ENCODE peak calls at places on chromosomes 12 and 14, in eight cellular contexts. S is suprapubic skin, C is AG09309, U is lung, T is fibroblast of lung, P is heart left ventricle, J is thoracic aorta, G is AG10803. F is an unnamed sample.

GRCh38 chr12:57620936-57621496 is 9.8 kb downstream of the ARHGEF25 start:
- DNase-seq in J (no peak), P (no peak), T (no peak), C (no peak), G (no peak), S (no peak), U (no peak), F (no peak)

GRCh38 chr14:58566979-58567378 is 70.8 kb upstream of the DACT1 start:
- DNase-seq in J (no peak), G (no peak), U (no peak), T (no peak), C (no peak), P (no peak), S (no peak), F (no peak)

GRCh38 chr12:67667276-67668073 is 18.9 kb downstream of the DYRK2 start:
- DNase-seq in C (no peak), S (no peak), T (no peak), G (peak; percentile 58), U (peak; percentile 46), P (peak; percentile 87), J (no peak), F (no peak)

GRCh38 chr12:131944601-131945251 is 5.0 kb upstream of the EP400 start:
- DNase-seq in C (no peak), S (peak; percentile 60), G (no peak), J (no peak), P (no peak), T (no peak), U (no peak), F (no peak)

GRCh38 chr12:123853401-123854070 is 91.4 kb downstream of the DNAH10 start:
- DNase-seq in G (no peak), U (no peak), S (no peak), C (no peak), T (no peak), J (no peak), P (peak; percentile 20), F (no peak)

GRCh38 chr12:93167841-93168492 is 209.8 kb upstream of the NUDT4 start:
- DNase-seq in P (peak; percentile 14), C (no peak), T (peak; percentile 51), U (no peak), G (no peak), S (no peak), J (no peak), F (peak; percentile 36)

GRCh38 chr14:61875483-61875882 is 113.3 kb downstream of the SNAPC1 start:
- DNase-seq in T (no peak), P (no peak), C (no peak), J (no peak), G (no peak), U (no peak), S (no peak), F (no peak)

GRCh38 chr14:72243894-72244293 is 311.7 kb downstream of the RGS6 start:
- DNase-seq in P (no peak), G (no peak), J (no peak), T (no peak), C (no peak), S (no peak), U (no peak), F (no peak)

GRCh38 chr12:92827836-92828431 is 101.2 kb downstream of the EEA1 start:
- DNase-seq in J (no peak), S (no peak), U (no peak), C (no peak), T (peak; percentile 34), P (no peak), G (peak; percentile 40), F (peak; percentile 3)

GRCh38 chr12:75725505-75726120 is 214.2 kb upstream of the KRR1 start:
- DNase-seq in G (peak; percentile 53), U (no peak), C (no peak), S (no peak), J (no peak), P (no peak), T (peak; percentile 77), F (no peak)

GRCh38 chr12:8554451-8555195 is 13.9 kb upstream of the CLEC4E start:
- DNase-seq in S (no peak), P (no peak), J (no peak), G (no peak), C (no peak), U (no peak), T (peak; percentile 60), F (peak; percentile 41)

GRCh38 chr12:18443768-18444437 is 182.6 kb downstream of the PIK3C2G start:
- DNase-seq in C (no peak), T (peak; percentile 72), G (peak; percentile 24), U (no peak), S (no peak), J (no peak), P (no peak), F (no peak)

GRCh38 chr12:130627175-130627574 is 88.9 kb downstream of the RIMBP2 start:
- DNase-seq in J (no peak), T (no peak), C (no peak), S (no peak), G (no peak), U (no peak), P (no peak), F (no peak)

DNA sequence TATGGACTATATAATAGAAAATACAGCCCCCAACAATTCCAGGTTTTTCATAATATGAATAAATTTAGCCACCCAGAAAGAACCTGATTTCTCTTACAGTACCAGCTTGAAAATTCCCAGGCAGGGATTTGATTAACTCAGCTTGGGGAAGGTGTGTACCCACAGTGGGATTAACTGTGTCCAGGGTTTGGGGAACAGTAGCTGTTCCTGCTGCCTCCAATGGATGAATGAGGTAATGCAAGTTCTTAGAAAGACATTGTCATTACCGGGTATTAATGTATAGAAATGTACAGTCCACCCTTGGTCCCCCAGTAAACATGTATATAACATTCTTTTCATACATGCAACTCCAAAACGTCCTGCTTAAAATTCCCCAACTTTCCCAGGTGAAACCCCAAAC is 115.6 kb downstream of the LRIG3 start:
- DNase-seq in T (no peak), G (no peak), S (no peak), J (no peak), U (no peak), C (no peak), P (no peak), F (no peak)
- TF ChIP-seq CTCF in T (peak; percentile 38), G (peak; percentile 25), S (no peak), J (no peak), U (no peak), C (peak; percentile 24), P (peak; percentile 31), F (peak; percentile 52)

GRCh38 chr14:91405241-91405721 is 12.3 kb downstream of the CCDC88C start:
- DNase-seq in J (no peak), S (no peak), U (no peak), T (no peak), G (no peak), C (no peak), P (no peak), F (no peak)

GRCh38 chr14:91402278-91403068 is 15.1 kb downstream of the CCDC88C start:
- DNase-seq in J (no peak), C (no peak), U (peak; percentile 70), P (no peak), S (no peak), G (no peak), T (no peak), F (no peak)

GRCh38 chr14:91401751-91402150 is 15.9 kb downstream of the CCDC88C start:
- DNase-seq in S (no peak), C (no peak), T (no peak), U (no peak), J (no peak), G (no peak), P (no peak), F (no peak)

GRCh38 chr14:91400696-91401095 is 16.9 kb downstream of the CCDC88C start:
- DNase-seq in C (no peak), P (no peak), G (no peak), T (peak; percentile 36), U (no peak), J (no peak), S (no peak), F (no peak)

DNA sequence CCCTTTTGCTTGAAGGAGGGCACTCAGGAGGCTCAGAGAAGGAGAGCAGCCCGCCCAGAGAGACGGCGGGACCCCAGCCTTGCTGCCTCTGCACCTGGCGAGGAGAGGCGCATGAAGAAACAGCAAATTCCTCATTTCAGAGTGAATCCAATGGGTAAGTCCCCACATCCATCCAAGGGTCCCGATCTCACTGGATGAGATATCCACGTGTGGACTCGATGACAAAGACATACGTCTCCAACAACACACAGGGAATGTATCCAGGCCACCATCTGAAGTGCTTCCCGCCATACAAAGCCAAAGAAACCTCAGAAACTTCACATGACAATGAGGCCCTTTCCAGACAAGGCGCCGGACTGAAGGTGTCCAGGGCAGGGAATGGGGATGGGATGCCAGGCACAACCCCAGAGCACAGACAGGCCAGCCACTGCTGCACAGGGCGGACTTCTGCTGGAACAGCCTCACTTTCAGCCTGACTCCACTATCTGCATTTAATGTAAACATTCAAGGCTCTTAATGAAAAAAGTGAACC is 14.5 kb downstream of the CCDC88C start:
- DNase-seq in P (no peak), U (no peak), T (no peak), J (no peak), C (no peak), S (no peak), G (no peak), F (no peak)
- H3K4me3 ChIP-seq in P (no peak overlapping the region), U (no peak overlapping the region), T (no peak overlapping the region), J (no peak overlapping the region), C (no peak overlapping the region), S (no peak overlapping the region), G (no peak overlapping the region), F (no peak overlapping the region)

GRCh38 chr14:68124050-68124449 is 304.5 kb downstream of the RAD51B start:
- DNase-seq in S (no peak), P (no peak), T (no peak), U (no peak), J (no peak), C (no peak), G (no peak), F (no peak)
- TF ChIP-seq CTCF in S (no peak), P (no peak), T (no peak), U (no peak), J (no peak), C (no peak), G (no peak), F (no peak)

GRCh38 chr14:68257969-68258368 is 438.4 kb downstream of the RAD51B start:
- DNase-seq in U (no peak), P (no peak), C (no peak), G (no peak), S (no peak), J (no peak), T (no peak), F (no peak)
- H3K4me3 ChIP-seq in U (no peak overlapping the region), P (no peak overlapping the region), C (no peak overlapping the region), G (no peak overlapping the region), S (no peak overlapping the region), J (no peak overlapping the region), T (no peak overlapping the region), F (no peak overlapping the region)

F was measured in epithelial cell of proximal tubule.